ENCODE peak calls at places on chromosome 21, in five cellular contexts. S is smooth muscle cell of the brain vasculature; I is stimulated activated naive CD8-positive, alpha-beta T cell treated with anti-CD3 and anti-CD28 coated beads, Interleukin-15, Interleukin-2, amounts not matched to agents 100 U/mL and 50 U/mL, for 24 hours; F is HTR-8/SVneo; V is epithelial cell of esophagus. Y is an unnamed sample.

GRCh38 chr21:31476551-31477120 is 132.6 kb upstream of the TIAM1 start:
- DNase-seq in S (no peak), I (no peak), F (no peak), V (no peak), Y (no peak)

GRCh38 chr21:15363921-15364320 is 299.1 kb upstream of the NRIP1 start:
- DNase-seq in S (no peak), I (no peak), F (no peak), V (peak; percentile 62), Y (no peak)

GRCh38 chr21:45468051-45468970 is 63.3 kb downstream of the COL18A1 start:
- DNase-seq in S (no peak), I (no peak), F (no peak), V (no peak), Y (peak; percentile 76)

GRCh38 chr21:42263591-42264131 is 44.7 kb downstream of the ABCG1 start:
- DNase-seq in S (no peak), I (no peak), F (no peak), V (peak; percentile 51), Y (peak; percentile 84)

GRCh38 chr21:32812035-32812434 is 40.5 kb upstream of the PAXBP1 start:
- DNase-seq in S (no peak), I (no peak), F (no peak), V (no peak), Y (no peak)

GRCh38 chr21:44485254-44485793 is 30.0 kb downstream of the LRRC3 start:
- DNase-seq in S (no peak), I (no peak), F (no peak), V (no peak), Y (no peak)

GRCh38 chr21:33286600-33287456 is 20.7 kb downstream of the IL10RB start:
- DNase-seq in S (peak; percentile 73), I (no peak), F (no peak), V (peak; percentile 50), Y (no peak)

GRCh38 chr21:26684866-26685265 is 111.8 kb upstream of the CYYR1 start:
- DNase-seq in S (no peak), I (no peak), F (no peak), V (peak; percentile 79), Y (no peak)

GRCh38 chr21:43015906-43016540 is 41.7 kb downstream of the PKNOX1 start:
- DNase-seq in S (no peak), I (no peak), F (no peak), V (no peak), Y (no peak)

GRCh38 chr21:21921410-21922232 is 923.4 kb downstream of the NCAM2 start:
- DNase-seq in S (no peak), I (no peak), F (peak; percentile 10), V (peak; percentile 17), Y (no peak)

GRCh38 chr21:39911286-39911685 is 44.0 kb downstream of the PCP4 start:
- DNase-seq in S (no peak), I (no peak), F (no peak), V (no peak), Y (no peak)

GRCh38 chr21:42091899-42092508 is 20.9 kb downstream of the UMODL1 start:
- DNase-seq in S (no peak), I (no peak), F (no peak), V (no peak), Y (peak; percentile 75)

GRCh38 chr21:17900281-17900989 is 81.3 kb upstream of the C21orf91 start:
- DNase-seq in S (no peak), I (no peak), F (no peak), V (no peak), Y (no peak)

GRCh38 chr21:28419110-28419509 is 573.6 kb downstream of the LTN1 start:
- DNase-seq in S (no peak), I (no peak), F (no peak), V (no peak), Y (no peak)

GRCh38 chr21:34693192-34693810 is 24.5 kb downstream of the CLIC6 start:
- DNase-seq in S (peak; percentile 23), I (peak; percentile 51), F (peak; percentile 67), V (peak; percentile 78), Y (no peak)

GRCh38 chr21:16116798-16117197 is 387.0 kb downstream of the USP25 start:
- DNase-seq in S (no peak), I (no peak), F (no peak), V (peak; percentile 47), Y (no peak)

GRCh38 chr21:26846036-26846931 is 1.1 kb upstream of the ADAMTS1 start:
- DNase-seq in S (no peak), I (peak; percentile 20), F (peak; percentile 56), V (peak; percentile 69), Y (peak; percentile 98)

GRCh38 chr21:36723371-36723881 is 24.5 kb downstream of the SIM2 start:
- DNase-seq in S (no peak), I (no peak), F (no peak), V (no peak), Y (peak; percentile 51)

GRCh38 chr21:26587621-26588260 is 14.7 kb upstream of the CYYR1 start:
- DNase-seq in S (no peak), I (no peak), F (peak; percentile 76), V (peak; percentile 92), Y (no peak)

GRCh38 chr21:32698286-32698685 is 29.5 kb downstream of the SYNJ1 start:
- DNase-seq in S (no peak), I (no peak), F (no peak), V (no peak), Y (no peak)

GRCh38 chr21:34958040-34958439 is 91.1 kb downstream of the RUNX1 start:
- DNase-seq in S (no peak), I (no peak), F (no peak), V (no peak), Y (no peak)

GRCh38 chr21:41706678-41707077 is 60.2 kb downstream of the RIPK4 start:
- DNase-seq in S (no peak), I (peak; percentile 14), F (no peak), V (peak; percentile 48), Y (no peak)

GRCh38 chr21:36909901-36910561 is 56.4 kb downstream of the HLCS start:
- DNase-seq in S (no peak), I (no peak), F (peak; percentile 88), V (peak; percentile 96), Y (no peak)

GRCh38 chr21:32070693-32071330 is 198.0 kb downstream of the HUNK start:
- DNase-seq in S (no peak), I (no peak), F (no peak), V (no peak), Y (no peak)

GRCh38 chr21:42199488-42200463 is 19.2 kb upstream of the ABCG1 start:
- DNase-seq in S (no peak), I (no peak), F (peak; percentile 65), V (peak; percentile 88), Y (no peak)

GRCh38 chr21:35862969-35863368 is 197.4 kb downstream of the SETD4 start:
- DNase-seq in S (no peak), I (no peak), F (no peak), V (no peak), Y (no peak)

GRCh38 chr21:18249542-18250152 is 5.0 kb downstream of the CHODL start:
- DNase-seq in S (no peak), I (no peak), F (no peak), V (no peak), Y (no peak)

Y was measured in kidney.